ENCODE peak calls at places on chromosomes 2 and 18, in five cellular contexts. K, L, H, Q and Y are unnamed samples.
A peak's percentile ranks its signal among the peaks of the same experiment; 100 is the strongest.

GRCh38 chr2:204871246-204871953 is 326.1 kb downstream of the PARD3B start:
- DNase-seq in K (no peak), L (peak; percentile 61), H (peak; percentile 33), Q (no peak), Y (no peak)

GRCh38 chr2:241680827-241681599 is 5.6 kb downstream of the DTYMK start:
- DNase-seq in K (no peak), L (peak; percentile 99), H (no peak), Q (no peak), Y (no peak)

GRCh38 chr2:120856421-120856862 is 120.8 kb downstream of the GLI2 start:
- DNase-seq in K (no peak), L (no peak), H (no peak), Q (no peak), Y (no peak)

GRCh38 chr2:77147154-77147553 is 375.0 kb downstream of the LRRTM4 start:
- DNase-seq in K (no peak), L (no peak), H (no peak), Q (no peak), Y (no peak)

GRCh38 chr2:1081411-1082225 is 131.0 kb downstream of the SNTG2 start:
- DNase-seq in K (no peak), L (peak; percentile 12), H (no peak), Q (no peak), Y (peak; percentile 87)

GRCh38 chr18:70158992-70159717 is 46.3 kb downstream of the RTTN start:
- DNase-seq in K (no peak), L (no peak), H (no peak), Q (no peak), Y (no peak)

GRCh38 chr2:12755384-12755783 is 38.6 kb downstream of the TRIB2 start:
- DNase-seq in K (no peak), L (no peak), H (no peak), Q (no peak), Y (no peak)

GRCh38 chr2:204483497-204484164 is 61.6 kb upstream of the PARD3B start:
- DNase-seq in K (no peak), L (no peak), H (peak; percentile 41), Q (peak; percentile 6), Y (peak; percentile 36)

GRCh38 chr2:63790491-63790890 is 51.2 kb upstream of the UGP2 start:
- DNase-seq in K (no peak), L (peak; percentile 48), H (no peak), Q (no peak), Y (no peak)

GRCh38 chr2:54084600-54084999 is 30.8 kb upstream of the ACYP2 start:
- DNase-seq in K (no peak), L (peak; percentile 29), H (no peak), Q (no peak), Y (peak; percentile 29)

GRCh38 chr2:30912056-30912455 is 104.8 kb upstream of the CAPN13 start:
- DNase-seq in K (peak; percentile 21), L (no peak), H (no peak), Q (no peak), Y (no peak)

GRCh38 chr2:106147159-106147558 is 46.9 kb downstream of the UXS1 start:
- DNase-seq in K (no peak), L (peak; percentile 39), H (no peak), Q (peak; percentile 25), Y (no peak)

GRCh38 chr18:78080761-78081160 is 831.1 kb downstream of the GALR1 start:
- DNase-seq in K (no peak), L (no peak), H (no peak), Q (no peak), Y (no peak)

GRCh38 chr2:182542501-182543258 is 115.8 kb upstream of the PDE1A start:
- DNase-seq in K (no peak), L (peak; percentile 55), H (no peak), Q (no peak), Y (no peak)

GRCh38 chr2:71503827-71504226 is 50.5 kb downstream of the DYSF start:
- DNase-seq in K (no peak), L (no peak), H (no peak), Q (peak; percentile 2), Y (peak; percentile 37)

GRCh38 chr2:115084446-115084845 is 642.0 kb downstream of the DPP10 start:
- DNase-seq in K (no peak), L (no peak), H (no peak), Q (no peak), Y (no peak)

GRCh38 chr2:120384486-120385354 is 38.8 kb downstream of the INHBB start:
- DNase-seq in K (no peak), L (no peak), H (no peak), Q (no peak), Y (no peak)

GRCh38 chr2:23592061-23592685 is 207.2 kb downstream of the KLHL29 start:
- DNase-seq in K (no peak), L (no peak), H (no peak), Q (no peak), Y (no peak)

GRCh38 chr2:121037480-121037879 is 247.5 kb downstream of the TFCP2L1 start:
- DNase-seq in K (no peak), L (no peak), H (no peak), Q (no peak), Y (no peak)

GRCh38 chr2:120395686-120396518 is 50.0 kb downstream of the INHBB start:
- DNase-seq in K (peak; percentile 74), L (no peak), H (peak; percentile 60), Q (no peak), Y (peak; percentile 95)

GRCh38 chr18:32714571-32715148 is 58.2 kb downstream of the KLHL14 start:
- DNase-seq in K (no peak), L (peak; percentile 69), H (peak; percentile 74), Q (peak; percentile 62), Y (peak; percentile 63)

GRCh38 chr18:29892960-29893558 is 1149.5 kb downstream of the DSC3 start:
- DNase-seq in K (no peak), L (peak; percentile 17), H (no peak), Q (peak; percentile 14), Y (no peak)

GRCh38 chr2:15984367-15985255 is 44.3 kb downstream of the MYCN start:
- DNase-seq in K (no peak), L (no peak), H (no peak), Q (no peak), Y (peak; percentile 44)

GRCh38 chr18:73670536-73670935 is 477.1 kb downstream of the FBXO15 start:
- DNase-seq in K (no peak), L (no peak), H (no peak), Q (no peak), Y (no peak)

GRCh38 chr2:1692342-1692741 is 52.0 kb downstream of the PXDN start:
- DNase-seq in K (no peak), L (no peak), H (no peak), Q (no peak), Y (no peak)

GRCh38 chr18:57802869-57803118 is 321 bp downstream of the ATP8B1 start:
- DNase-seq in K (no peak), L (no peak), H (no peak), Q (no peak), Y (no peak)

GRCh38 chr2:97645112-97645699 is 656 bp upstream of the COX5B start:
- DNase-seq in K (no peak), L (no peak), H (peak; percentile 31), Q (no peak), Y (no peak)